ENCODE peak calls at places on chromosomes 16 and 17, in four cellular contexts. One of them, this sample, is unnamed.

GRCh38 chr17:81251091-81251942 is 12.2 kb downstream of the NDUFAF8 start:
- DNase-seq in adipocyte: no peak
- DNase-seq in IMR-90: no peak
- DNase-seq in endodermal cell: no peak
- DNase-seq in this sample: no peak

GRCh38 chr17:57935833-57936807 is 19.1 kb downstream of the CUEDC1 start:
- DNase-seq in adipocyte: peak; percentile 70
- DNase-seq in IMR-90: peak; percentile 55
- DNase-seq in endodermal cell: peak; percentile 88
- DNase-seq in this sample: no peak

GRCh38 chr17:10745231-10745630 is 15.4 kb upstream of the TMEM220 start:
- DNase-seq in adipocyte: no peak
- DNase-seq in IMR-90: no peak
- DNase-seq in endodermal cell: no peak
- DNase-seq in this sample: no peak

GRCh38 chr17:73546770-73547345 is 97.4 kb downstream of the SDK2 start:
- DNase-seq in adipocyte: no peak
- DNase-seq in IMR-90: no peak
- DNase-seq in endodermal cell: peak; percentile 91
- DNase-seq in this sample: peak; percentile 76

GRCh38 chr17:59427425-59427921 is 96.0 kb downstream of the YPEL2 start:
- DNase-seq in adipocyte: peak; percentile 73
- DNase-seq in IMR-90: peak; percentile 45
- DNase-seq in endodermal cell: peak; percentile 64
- DNase-seq in this sample: peak; percentile 60

GRCh38 chr17:49467175-49467574 is 27.9 kb upstream of the NGFR start:
- DNase-seq in adipocyte: no peak
- DNase-seq in IMR-90: no peak
- DNase-seq in endodermal cell: no peak
- DNase-seq in this sample: no peak

GRCh38 chr16:21244798-21245197 is 11.3 kb downstream of the ANKS4B start:
- DNase-seq in adipocyte: no peak
- DNase-seq in IMR-90: no peak
- DNase-seq in endodermal cell: no peak
- DNase-seq in this sample: no peak

GRCh38 chr17:47872651-47873161 is 21.7 kb upstream of the SP6 start:
- DNase-seq in adipocyte: no peak
- DNase-seq in IMR-90: peak; percentile 36
- DNase-seq in endodermal cell: peak; percentile 87
- DNase-seq in this sample: peak; percentile 53

GRCh38 chr17:44970136-44970737 is 2.1 kb upstream of the C1QL1 start:
- DNase-seq in adipocyte: peak; percentile 43
- DNase-seq in IMR-90: no peak
- DNase-seq in endodermal cell: peak; percentile 85
- DNase-seq in this sample: no peak

GRCh38 chr17:50621562-50621961 is 13.1 kb upstream of the ABCC3 start:
- DNase-seq in adipocyte: no peak
- DNase-seq in IMR-90: peak; percentile 50
- DNase-seq in endodermal cell: no peak
- DNase-seq in this sample: no peak

DNA sequence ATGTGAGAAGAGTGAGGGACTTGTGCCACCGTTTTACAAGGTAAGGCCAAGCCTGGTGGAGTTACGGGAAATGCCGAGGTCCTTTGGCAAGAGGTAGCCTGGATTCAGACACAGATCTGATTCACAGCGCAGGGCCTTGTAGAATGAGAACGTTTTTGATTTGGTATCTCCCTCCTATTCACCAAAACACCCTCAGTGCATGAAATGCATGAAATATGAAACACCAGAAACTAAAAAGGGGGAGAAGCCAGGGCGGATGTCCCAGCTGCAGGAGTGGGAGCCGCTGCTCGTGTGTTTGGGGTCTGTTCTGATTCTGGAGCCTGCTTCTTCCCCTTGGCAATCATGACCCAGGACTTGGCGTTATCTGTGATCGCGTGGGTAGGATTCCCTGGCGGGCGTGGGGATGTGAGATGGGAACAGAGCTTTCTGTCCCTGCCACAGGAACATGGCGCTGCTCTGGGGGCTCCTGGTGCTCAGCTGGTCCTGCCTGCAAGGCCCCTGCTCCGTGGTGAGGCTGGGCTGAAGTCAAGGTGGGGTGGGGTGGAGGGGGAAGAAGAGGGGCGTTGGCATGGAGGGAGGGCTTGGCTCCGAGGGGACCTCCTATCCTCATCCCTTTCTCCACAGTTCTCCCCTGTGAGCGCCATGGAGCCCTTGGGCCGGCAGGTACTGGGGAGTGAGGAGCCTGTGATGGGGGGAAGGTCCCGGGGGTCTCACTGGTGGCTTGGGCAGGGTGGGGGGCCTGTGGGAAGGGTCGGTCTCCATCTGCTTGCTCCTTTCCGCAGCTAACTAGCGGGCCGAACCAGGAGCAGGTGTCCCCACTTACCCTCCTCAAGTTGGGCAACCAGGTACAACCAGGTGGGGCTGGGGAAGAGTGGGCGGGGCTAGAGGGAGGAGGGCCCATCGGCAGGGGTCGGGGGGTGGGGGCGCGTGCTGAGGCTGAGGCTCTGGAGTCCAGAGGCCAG is 2.2 kb downstream of the SERPINF2 start:
- DNase-seq in adipocyte: no peak
- DNase-seq in IMR-90: no peak
- DNase-seq in endodermal cell: no peak
- DNase-seq in this sample: no peak
- H3K9ac ChIP-seq in adipocyte: peak overlapping the region; percentile 79
- H3K9ac ChIP-seq in IMR-90: no peak overlapping the region
- H3K9ac ChIP-seq in endodermal cell: no peak overlapping the region
- H3K9ac ChIP-seq in this sample: no peak overlapping the region

GRCh38 chr16:57231821-57232350 is 13.2 kb upstream of the ARL2BP start:
- DNase-seq in adipocyte: peak; percentile 4
- DNase-seq in IMR-90: peak; percentile 1
- DNase-seq in endodermal cell: no peak
- DNase-seq in this sample: no peak
- H3K9ac ChIP-seq in adipocyte: no peak overlapping the region
- H3K9ac ChIP-seq in IMR-90: no peak overlapping the region
- H3K9ac ChIP-seq in endodermal cell: no peak overlapping the region
- H3K9ac ChIP-seq in this sample: no peak overlapping the region

GRCh38 chr16:2475413-2476344 is 752 bp downstream of the TBC1D24 start:
- DNase-seq in adipocyte: peak; percentile 52
- DNase-seq in IMR-90: no peak
- DNase-seq in endodermal cell: peak; percentile 76
- DNase-seq in this sample: no peak
- H3K9ac ChIP-seq in adipocyte: peak overlapping the region; percentile 84
- H3K9ac ChIP-seq in IMR-90: peak overlapping the region; percentile 56
- H3K9ac ChIP-seq in endodermal cell: no peak overlapping the region
- H3K9ac ChIP-seq in this sample: peak overlapping the region; percentile 19

GRCh38 chr17:2178798-2179505 is 124.0 kb downstream of the HIC1 start:
- DNase-seq in adipocyte: no peak
- DNase-seq in IMR-90: no peak
- DNase-seq in endodermal cell: no peak
- DNase-seq in this sample: no peak

GRCh38 chr17:2177235-2177811 is 122.4 kb downstream of the HIC1 start:
- DNase-seq in adipocyte: no peak
- DNase-seq in IMR-90: peak; percentile 83
- DNase-seq in endodermal cell: no peak
- DNase-seq in this sample: peak; percentile 89

GRCh38 chr17:2180768-2181167 is 122.8 kb downstream of the SMG6 start:
- DNase-seq in adipocyte: no peak
- DNase-seq in IMR-90: no peak
- DNase-seq in endodermal cell: no peak
- DNase-seq in this sample: no peak

GRCh38 chr17:2181206-2181983 is 122.2 kb downstream of the SMG6 start:
- DNase-seq in adipocyte: peak; percentile 89
- DNase-seq in IMR-90: peak; percentile 95
- DNase-seq in endodermal cell: no peak
- DNase-seq in this sample: no peak

DNA sequence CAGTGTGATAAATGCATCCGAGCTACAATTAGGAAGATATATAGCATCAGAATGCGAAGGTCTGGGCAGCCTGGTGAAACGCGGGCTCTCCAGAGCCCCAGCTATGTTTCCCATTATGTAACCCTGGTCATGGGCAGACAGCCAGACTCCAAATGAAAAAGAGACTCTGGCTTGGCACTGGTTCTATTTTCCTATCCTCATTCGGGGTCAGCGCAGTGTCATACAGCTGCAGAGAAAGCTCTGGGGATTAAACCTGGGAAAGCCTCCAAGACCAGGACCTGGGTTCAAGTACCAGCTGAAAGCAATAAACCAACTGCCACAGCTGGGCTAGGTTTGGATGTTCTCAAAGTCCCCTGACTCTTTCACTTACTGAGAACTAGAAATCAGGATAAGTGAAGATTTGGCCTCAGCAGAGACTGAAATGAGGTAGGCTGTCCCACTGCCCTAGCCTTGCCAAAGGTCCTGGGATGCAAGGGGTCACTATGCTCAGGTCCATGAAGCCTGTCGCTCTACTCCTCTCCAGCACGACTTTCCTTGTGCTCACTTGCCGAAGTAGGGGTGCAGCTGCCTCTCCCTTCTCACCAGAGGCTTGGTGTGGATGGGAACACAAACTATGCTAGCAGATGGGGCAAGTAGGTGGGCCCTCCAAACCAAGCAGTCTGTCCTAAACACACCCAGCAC is 123.8 kb downstream of the SMG6 start:
- DNase-seq in adipocyte: peak; percentile 93
- DNase-seq in IMR-90: peak; percentile 98
- DNase-seq in endodermal cell: no peak
- DNase-seq in this sample: no peak
- H3K9ac ChIP-seq in adipocyte: peak overlapping the region; percentile 14
- H3K9ac ChIP-seq in IMR-90: peak overlapping the region; percentile 19
- H3K9ac ChIP-seq in endodermal cell: no peak overlapping the region
- H3K9ac ChIP-seq in this sample: no peak overlapping the region

GRCh38 chr17:32936157-32936893 is 8.4 kb downstream of the TMEM98 start:
- DNase-seq in adipocyte: no peak
- DNase-seq in IMR-90: no peak
- DNase-seq in endodermal cell: peak; percentile 53
- DNase-seq in this sample: no peak

GRCh38 chr17:32941419-32942032 is 13.6 kb downstream of the TMEM98 start:
- DNase-seq in adipocyte: no peak
- DNase-seq in IMR-90: no peak
- DNase-seq in endodermal cell: peak; percentile 31
- DNase-seq in this sample: no peak

GRCh38 chr17:32933881-32934280 is 5.9 kb downstream of the TMEM98 start:
- DNase-seq in adipocyte: no peak
- DNase-seq in IMR-90: peak; percentile 18
- DNase-seq in endodermal cell: peak; percentile 28
- DNase-seq in this sample: no peak

GRCh38 chr17:32940706-32941390 is 12.9 kb downstream of the TMEM98 start:
- DNase-seq in adipocyte: no peak
- DNase-seq in IMR-90: no peak
- DNase-seq in endodermal cell: peak; percentile 42
- DNase-seq in this sample: no peak

GRCh38 chr17:32936894-32937500 is 9.0 kb downstream of the TMEM98 start:
- DNase-seq in adipocyte: peak; percentile 77
- DNase-seq in IMR-90: peak; percentile 70
- DNase-seq in endodermal cell: peak; percentile 98
- DNase-seq in this sample: peak; percentile 59
- H3K9ac ChIP-seq in adipocyte: no peak overlapping the region
- H3K9ac ChIP-seq in IMR-90: no peak overlapping the region
- H3K9ac ChIP-seq in endodermal cell: peak overlapping the region; percentile 47
- H3K9ac ChIP-seq in this sample: no peak overlapping the region

GRCh38 chr17:64084086-64084939 is 45.6 kb downstream of the ERN1 start:
- DNase-seq in adipocyte: no peak
- DNase-seq in IMR-90: peak; percentile 43
- DNase-seq in endodermal cell: no peak
- DNase-seq in this sample: peak; percentile 62

GRCh38 chr17:64083093-64083492 is 46.9 kb downstream of the ERN1 start:
- DNase-seq in adipocyte: no peak
- DNase-seq in IMR-90: no peak
- DNase-seq in endodermal cell: no peak
- DNase-seq in this sample: no peak

GRCh38 chr17:64080174-64080618 is 49.7 kb downstream of the ERN1 start:
- DNase-seq in adipocyte: no peak
- DNase-seq in IMR-90: no peak
- DNase-seq in endodermal cell: no peak
- DNase-seq in this sample: no peak

GRCh38 chr17:64083571-64084085 is 46.3 kb downstream of the ERN1 start:
- DNase-seq in adipocyte: no peak
- DNase-seq in IMR-90: no peak
- DNase-seq in endodermal cell: peak; percentile 70
- DNase-seq in this sample: no peak

GRCh38 chr17:64081802-64082799 is 47.8 kb downstream of the ERN1 start:
- DNase-seq in adipocyte: peak; percentile 81
- DNase-seq in IMR-90: peak; percentile 82
- DNase-seq in endodermal cell: no peak
- DNase-seq in this sample: peak; percentile 83
- H3K9ac ChIP-seq in adipocyte: peak overlapping the region; percentile 33
- H3K9ac ChIP-seq in IMR-90: no peak overlapping the region
- H3K9ac ChIP-seq in endodermal cell: no peak overlapping the region
- H3K9ac ChIP-seq in this sample: peak overlapping the region; percentile 2

GRCh38 chr17:20213429-20213828 is 204.3 kb downstream of the SPECC1 start:
- DNase-seq in adipocyte: no peak
- DNase-seq in IMR-90: no peak
- DNase-seq in endodermal cell: no peak
- DNase-seq in this sample: no peak
- H3K9ac ChIP-seq in adipocyte: no peak overlapping the region
- H3K9ac ChIP-seq in IMR-90: no peak overlapping the region
- H3K9ac ChIP-seq in endodermal cell: no peak overlapping the region
- H3K9ac ChIP-seq in this sample: no peak overlapping the region

GRCh38 chr17:56171186-56171959 is 18.1 kb downstream of the ANKFN1 start:
- DNase-seq in adipocyte: peak; percentile 48
- DNase-seq in IMR-90: no peak
- DNase-seq in endodermal cell: no peak
- DNase-seq in this sample: no peak
- H3K9ac ChIP-seq in adipocyte: no peak overlapping the region
- H3K9ac ChIP-seq in IMR-90: peak overlapping the region; percentile 14
- H3K9ac ChIP-seq in endodermal cell: no peak overlapping the region
- H3K9ac ChIP-seq in this sample: no peak overlapping the region

GRCh38 chr17:66508896-66509843 is 206.8 kb downstream of the PRKCA start:
- DNase-seq in adipocyte: peak; percentile 54
- DNase-seq in IMR-90: peak; percentile 90
- DNase-seq in endodermal cell: no peak
- DNase-seq in this sample: peak; percentile 96

GRCh38 chr17:66507103-66507923 is 204.9 kb downstream of the PRKCA start:
- DNase-seq in adipocyte: peak; percentile 83
- DNase-seq in IMR-90: peak; percentile 75
- DNase-seq in endodermal cell: no peak
- DNase-seq in this sample: peak; percentile 71

GRCh38 chr17:66506641-66507040 is 204.2 kb downstream of the PRKCA start:
- DNase-seq in adipocyte: no peak
- DNase-seq in IMR-90: peak; percentile 83
- DNase-seq in endodermal cell: no peak
- DNase-seq in this sample: no peak

GRCh38 chr17:66509913-66510312 is 207.5 kb downstream of the PRKCA start:
- DNase-seq in adipocyte: no peak
- DNase-seq in IMR-90: no peak
- DNase-seq in endodermal cell: no peak
- DNase-seq in this sample: no peak

GRCh38 chr17:66507982-66508760 is 205.8 kb downstream of the PRKCA start:
- DNase-seq in adipocyte: no peak
- DNase-seq in IMR-90: no peak
- DNase-seq in endodermal cell: no peak
- DNase-seq in this sample: no peak
- H3K9ac ChIP-seq in adipocyte: peak overlapping the region; percentile 40
- H3K9ac ChIP-seq in IMR-90: no peak overlapping the region
- H3K9ac ChIP-seq in endodermal cell: no peak overlapping the region
- H3K9ac ChIP-seq in this sample: peak overlapping the region; percentile 49